ENCODE peak calls at places on chromosome 17, in eight cellular contexts. One of them, this sample, is unnamed.
A peak's percentile ranks its signal among the peaks of the same experiment; 100 is the strongest.

GRCh38 chr17:28635506-28635905 is 9.5 kb downstream of the BLTP2 start:
- ATAC-seq in GM23338: no peak
- ATAC-seq in Panc1: no peak
- ATAC-seq in upper lobe of left lung: no peak
- ATAC-seq in K562: no peak
- ATAC-seq in GM12878: no peak
- ATAC-seq in HepG2: no peak
- ATAC-seq in HCT116: no peak
- ATAC-seq in this sample: no peak

GRCh38 chr17:30253316-30253715 is 17.8 kb upstream of the SLC6A4 start:
- ATAC-seq in Panc1: no peak
- ATAC-seq in GM23338: no peak
- ATAC-seq in GM12878: no peak
- ATAC-seq in upper lobe of left lung: no peak
- ATAC-seq in K562: peak; percentile 64
- ATAC-seq in HepG2: no peak
- ATAC-seq in HCT116: no peak
- ATAC-seq in this sample: no peak

GRCh38 chr17:9937164-9937835 is 32.2 kb upstream of the RCVRN start:
- ATAC-seq in upper lobe of left lung: peak; percentile 28
- ATAC-seq in HepG2: no peak
- ATAC-seq in HCT116: no peak
- ATAC-seq in GM23338: no peak
- ATAC-seq in Panc1: no peak
- ATAC-seq in GM12878: no peak
- ATAC-seq in K562: no peak
- ATAC-seq in this sample: peak; percentile 69

GRCh38 chr17:31571124-31571892 is 179.8 kb downstream of the RAB11FIP4 start:
- ATAC-seq in GM12878: no peak
- ATAC-seq in HCT116: no peak
- ATAC-seq in K562: no peak
- ATAC-seq in HepG2: no peak
- ATAC-seq in Panc1: peak; percentile 62
- ATAC-seq in GM23338: peak; percentile 21
- ATAC-seq in upper lobe of left lung: peak; percentile 19
- ATAC-seq in this sample: peak; percentile 89

GRCh38 chr17:17484451-17484899 is 7.7 kb downstream of the MED9 start:
- ATAC-seq in K562: no peak
- ATAC-seq in Panc1: no peak
- ATAC-seq in GM12878: peak; percentile 63
- ATAC-seq in GM23338: no peak
- ATAC-seq in upper lobe of left lung: peak; percentile 26
- ATAC-seq in HepG2: no peak
- ATAC-seq in HCT116: no peak
- ATAC-seq in this sample: no peak

GRCh38 chr17:67639997-67640396 is 77.7 kb upstream of the NOL11 start:
- ATAC-seq in GM12878: no peak
- ATAC-seq in HepG2: peak; percentile 26
- ATAC-seq in HCT116: no peak
- ATAC-seq in K562: no peak
- ATAC-seq in GM23338: no peak
- ATAC-seq in Panc1: no peak
- ATAC-seq in upper lobe of left lung: no peak
- ATAC-seq in this sample: no peak

GRCh38 chr17:18109935-18110334 is 1.4 kb downstream of the MYO15A start:
- ATAC-seq in upper lobe of left lung: no peak
- ATAC-seq in K562: no peak
- ATAC-seq in HCT116: no peak
- ATAC-seq in GM12878: no peak
- ATAC-seq in Panc1: peak; percentile 22
- ATAC-seq in GM23338: no peak
- ATAC-seq in HepG2: no peak
- ATAC-seq in this sample: no peak

GRCh38 chr17:32241521-32242094 is 24.0 kb upstream of the RHBDL3 start:
- ATAC-seq in GM23338: peak; percentile 77
- ATAC-seq in HepG2: no peak
- ATAC-seq in K562: no peak
- ATAC-seq in HCT116: no peak
- ATAC-seq in Panc1: no peak
- ATAC-seq in GM12878: no peak
- ATAC-seq in upper lobe of left lung: no peak
- ATAC-seq in this sample: no peak

GRCh38 chr17:18314059-18314730 is 599 bp downstream of the TOP3A start:
- ATAC-seq in Panc1: no peak
- ATAC-seq in GM23338: peak; percentile 9
- ATAC-seq in HCT116: no peak
- ATAC-seq in GM12878: peak; percentile 23
- ATAC-seq in K562: peak; percentile 12
- ATAC-seq in HepG2: peak; percentile 47
- ATAC-seq in upper lobe of left lung: no peak
- ATAC-seq in this sample: no peak

GRCh38 chr17:72373910-72374741 is 253.3 kb downstream of the SOX9 start:
- ATAC-seq in Panc1: peak; percentile 31
- ATAC-seq in GM23338: no peak
- ATAC-seq in K562: no peak
- ATAC-seq in HepG2: no peak
- ATAC-seq in HCT116: no peak
- ATAC-seq in upper lobe of left lung: no peak
- ATAC-seq in GM12878: no peak
- ATAC-seq in this sample: no peak

GRCh38 chr17:13523164-13523563 is 78.6 kb downstream of the HS3ST3A1 start:
- ATAC-seq in GM23338: no peak
- ATAC-seq in HCT116: no peak
- ATAC-seq in GM12878: no peak
- ATAC-seq in Panc1: no peak
- ATAC-seq in HepG2: no peak
- ATAC-seq in upper lobe of left lung: no peak
- ATAC-seq in K562: peak; percentile 15
- ATAC-seq in this sample: no peak

GRCh38 chr17:50440172-50440837 is 14.3 kb downstream of the ACSF2 start:
- ATAC-seq in Panc1: no peak
- ATAC-seq in HepG2: peak; percentile 90
- ATAC-seq in HCT116: no peak
- ATAC-seq in GM23338: no peak
- ATAC-seq in GM12878: no peak
- ATAC-seq in upper lobe of left lung: peak; percentile 84
- ATAC-seq in K562: no peak
- ATAC-seq in this sample: no peak

GRCh38 chr17:40150215-40150614 is 9.9 kb downstream of the CASC3 start:
- ATAC-seq in K562: no peak
- ATAC-seq in HCT116: no peak
- ATAC-seq in Panc1: no peak
- ATAC-seq in HepG2: no peak
- ATAC-seq in upper lobe of left lung: no peak
- ATAC-seq in GM12878: no peak
- ATAC-seq in GM23338: no peak
- ATAC-seq in this sample: no peak

GRCh38 chr17:17080181-17080631 is 37.9 kb downstream of the MPRIP start:
- ATAC-seq in GM12878: no peak
- ATAC-seq in Panc1: no peak
- ATAC-seq in HCT116: no peak
- ATAC-seq in GM23338: no peak
- ATAC-seq in K562: no peak
- ATAC-seq in HepG2: no peak
- ATAC-seq in upper lobe of left lung: peak; percentile 39
- ATAC-seq in this sample: no peak

GRCh38 chr17:62343764-62344163 is 36.6 kb upstream of the EFCAB3 start:
- ATAC-seq in GM23338: no peak
- ATAC-seq in Panc1: no peak
- ATAC-seq in upper lobe of left lung: no peak
- ATAC-seq in HepG2: no peak
- ATAC-seq in HCT116: no peak
- ATAC-seq in GM12878: no peak
- ATAC-seq in K562: no peak
- ATAC-seq in this sample: no peak

GRCh38 chr17:77875881-77876509 is 82.5 kb upstream of the TNRC6C start:
- ATAC-seq in upper lobe of left lung: no peak
- ATAC-seq in HepG2: no peak
- ATAC-seq in GM12878: peak; percentile 71
- ATAC-seq in K562: peak; percentile 99
- ATAC-seq in HCT116: peak; percentile 97
- ATAC-seq in Panc1: no peak
- ATAC-seq in GM23338: no peak
- ATAC-seq in this sample: no peak

GRCh38 chr17:80034977-80035686 is 540 bp downstream of the TBC1D16 start:
- ATAC-seq in HepG2: no peak
- ATAC-seq in HCT116: peak; percentile 12
- ATAC-seq in K562: no peak
- ATAC-seq in Panc1: peak; percentile 7
- ATAC-seq in GM12878: no peak
- ATAC-seq in GM23338: peak; percentile 13
- ATAC-seq in upper lobe of left lung: no peak
- ATAC-seq in this sample: peak; percentile 5
- H3K27ac ChIP-seq in HepG2: peak overlapping the region; percentile 51
- H3K27ac ChIP-seq in HCT116: peak overlapping the region; percentile 19
- H3K27ac ChIP-seq in K562: no peak overlapping the region
- H3K27ac ChIP-seq in Panc1: peak overlapping the region; percentile 65
- H3K27ac ChIP-seq in GM12878: no peak overlapping the region
- H3K27ac ChIP-seq in GM23338: peak overlapping the region; percentile 28
- H3K27ac ChIP-seq in upper lobe of left lung: peak overlapping the region; percentile 64
- H3K27ac ChIP-seq in this sample: peak overlapping the region; percentile 95

GRCh38 chr17:81118308-81119221 is 46.7 kb upstream of the PVALEF start:
- ATAC-seq in GM12878: no peak
- ATAC-seq in GM23338: peak; percentile 1
- ATAC-seq in K562: no peak
- ATAC-seq in Panc1: peak; percentile 16
- ATAC-seq in HCT116: peak; percentile 17
- ATAC-seq in HepG2: peak; percentile 1
- ATAC-seq in upper lobe of left lung: no peak
- ATAC-seq in this sample: no peak

GRCh38 chr17:81120149-81120484 is 45.2 kb upstream of the PVALEF start:
- ATAC-seq in GM23338: no peak
- ATAC-seq in HCT116: no peak
- ATAC-seq in K562: peak; percentile 5
- ATAC-seq in Panc1: no peak
- ATAC-seq in HepG2: no peak
- ATAC-seq in upper lobe of left lung: no peak
- ATAC-seq in GM12878: no peak
- ATAC-seq in this sample: no peak

GRCh38 chr17:81117672-81118198 is 47.6 kb upstream of the PVALEF start:
- ATAC-seq in GM12878: no peak
- ATAC-seq in Panc1: peak; percentile 2
- ATAC-seq in GM23338: no peak
- ATAC-seq in HepG2: no peak
- ATAC-seq in HCT116: no peak
- ATAC-seq in upper lobe of left lung: no peak
- ATAC-seq in K562: no peak
- ATAC-seq in this sample: no peak

GRCh38 chr17:81120695-81121621 is 44.3 kb upstream of the PVALEF start:
- ATAC-seq in HCT116: no peak
- ATAC-seq in HepG2: peak; percentile 9
- ATAC-seq in K562: no peak
- ATAC-seq in upper lobe of left lung: no peak
- ATAC-seq in GM23338: peak; percentile 1
- ATAC-seq in GM12878: no peak
- ATAC-seq in Panc1: no peak
- ATAC-seq in this sample: no peak

DNA sequence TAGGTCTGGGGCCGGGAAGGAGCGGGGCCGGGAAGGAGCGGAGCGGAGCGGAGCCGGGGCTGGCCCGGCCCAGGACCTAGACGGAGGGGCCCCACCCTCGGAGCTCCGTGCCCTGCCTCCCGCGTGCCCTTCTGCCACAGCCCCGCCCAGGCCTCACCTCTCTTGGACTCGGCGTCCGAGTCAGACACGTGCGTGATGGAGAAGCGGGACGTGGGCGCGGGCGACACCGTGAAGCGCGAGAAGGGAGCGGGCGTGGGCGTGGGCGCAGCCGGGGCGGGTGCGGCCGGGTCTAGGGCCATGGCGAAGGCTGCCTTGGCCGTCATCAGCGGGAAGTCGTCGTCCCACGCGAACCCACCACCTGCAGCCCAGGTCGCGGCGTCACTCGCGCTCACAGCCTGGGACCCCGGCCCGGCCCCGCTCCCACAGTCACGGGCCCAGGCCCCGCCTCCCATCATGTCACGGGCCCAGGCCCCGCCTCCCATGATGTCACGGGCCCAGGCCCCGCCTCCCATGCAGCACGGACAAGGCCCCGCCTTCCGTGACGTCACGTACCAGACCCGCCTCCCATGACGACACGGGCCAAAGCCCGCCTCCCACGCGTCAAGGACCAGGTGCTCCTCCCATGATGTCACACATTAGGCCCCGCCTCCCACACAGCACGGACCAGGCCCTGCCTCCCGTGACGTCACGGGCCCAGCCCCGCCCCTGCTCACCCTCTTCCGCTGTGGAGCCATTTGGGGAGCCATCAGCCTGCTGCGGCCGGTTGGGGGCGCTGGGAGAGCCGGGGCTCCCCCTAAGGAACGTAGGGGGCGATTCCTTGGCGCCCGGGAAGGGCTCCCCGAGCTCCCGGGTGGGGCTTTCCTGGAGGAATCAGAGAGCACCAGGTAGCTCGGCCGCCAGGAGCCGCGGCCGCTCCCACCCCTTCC is 45.8 kb upstream of the PVALEF start:
- ATAC-seq in HCT116: peak; percentile 85
- ATAC-seq in GM12878: peak; percentile 72
- ATAC-seq in upper lobe of left lung: peak; percentile 62
- ATAC-seq in Panc1: peak; percentile 74
- ATAC-seq in HepG2: no peak
- ATAC-seq in GM23338: peak; percentile 50
- ATAC-seq in K562: peak; percentile 92
- ATAC-seq in this sample: peak; percentile 64
- TF ChIP-seq POLR2AphosphoS5 in HCT116: peak; percentile 78
- TF ChIP-seq POLR2AphosphoS5 in GM12878: no peak
- TF ChIP-seq POLR2AphosphoS5 in upper lobe of left lung: no peak
- TF ChIP-seq POLR2AphosphoS5 in Panc1: no peak
- TF ChIP-seq POLR2AphosphoS5 in HepG2: no peak
- TF ChIP-seq POLR2AphosphoS5 in GM23338: no peak
- TF ChIP-seq POLR2AphosphoS5 in K562: no peak
- TF ChIP-seq POLR2AphosphoS5 in this sample: no peak

DNA sequence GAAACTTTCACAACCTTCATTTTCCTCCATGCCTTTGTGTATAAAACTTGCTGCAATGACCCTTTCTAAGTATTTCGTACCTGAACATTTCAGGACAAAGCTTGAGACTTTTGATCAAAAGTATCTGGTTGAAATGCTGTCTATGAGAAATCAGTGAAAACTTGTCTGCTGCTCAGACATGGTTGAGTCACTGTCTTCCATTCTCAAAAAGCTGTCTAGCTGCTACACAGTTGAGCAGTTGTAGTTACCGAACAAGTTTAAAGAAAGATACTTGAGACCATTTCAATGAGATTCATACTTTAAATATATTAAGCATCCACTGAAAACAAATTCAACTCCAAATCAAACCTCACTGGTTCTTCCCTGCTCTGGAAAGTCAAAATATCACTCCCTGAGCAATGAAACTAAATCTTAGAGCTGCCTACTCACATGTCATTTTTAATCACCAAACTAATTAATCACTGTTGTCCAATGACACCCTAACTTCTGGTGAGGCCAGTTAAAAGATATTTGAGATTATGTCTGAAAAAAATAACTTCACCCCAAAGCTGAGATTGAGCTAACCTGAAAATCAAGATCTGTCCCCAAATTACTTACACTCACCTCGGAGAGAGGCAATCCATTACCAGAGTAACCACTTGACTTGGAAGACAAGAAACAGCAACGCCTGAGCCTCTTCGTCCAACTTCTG is 503 bp downstream of the TMEM100 start:
- ATAC-seq in HepG2: no peak
- ATAC-seq in K562: peak; percentile 13
- ATAC-seq in GM23338: no peak
- ATAC-seq in upper lobe of left lung: no peak
- ATAC-seq in HCT116: no peak
- ATAC-seq in GM12878: no peak
- ATAC-seq in Panc1: no peak
- ATAC-seq in this sample: peak; percentile 8
- H3K4me3 ChIP-seq in HepG2: no peak overlapping the region
- H3K4me3 ChIP-seq in K562: no peak overlapping the region
- H3K4me3 ChIP-seq in GM23338: peak overlapping the region; percentile 42
- H3K4me3 ChIP-seq in upper lobe of left lung: peak overlapping the region; percentile 12
- H3K4me3 ChIP-seq in HCT116: no peak overlapping the region
- H3K4me3 ChIP-seq in GM12878: no peak overlapping the region
- H3K4me3 ChIP-seq in Panc1: no peak overlapping the region
- H3K4me3 ChIP-seq in this sample: peak overlapping the region; percentile 49

GRCh38 chr17:45135978-45136791 is 698 bp downstream of the ACBD4 start:
- ATAC-seq in HCT116: no peak
- ATAC-seq in upper lobe of left lung: no peak
- ATAC-seq in HepG2: peak; percentile 1
- ATAC-seq in GM23338: no peak
- ATAC-seq in GM12878: no peak
- ATAC-seq in K562: no peak
- ATAC-seq in Panc1: no peak
- ATAC-seq in this sample: no peak
- H3K27ac ChIP-seq in HCT116: peak overlapping the region; percentile 38
- H3K27ac ChIP-seq in upper lobe of left lung: peak overlapping the region; percentile 84
- H3K27ac ChIP-seq in HepG2: peak overlapping the region; percentile 64
- H3K27ac ChIP-seq in GM23338: no peak overlapping the region
- H3K27ac ChIP-seq in GM12878: peak overlapping the region; percentile 28
- H3K27ac ChIP-seq in K562: peak overlapping the region; percentile 74
- H3K27ac ChIP-seq in Panc1: peak overlapping the region; percentile 80
- H3K27ac ChIP-seq in this sample: peak overlapping the region; percentile 92

This sample was measured in gastroesophageal sphincter.